ENCODE peak calls at places on chromosomes 3 and 15, in five cellular contexts. N is astrocyte of the spinal cord, Q is endodermal cell, M is fibroblast of lung, I is GM13976. W is an unnamed sample.

GRCh38 chr3:168096210-168096795 is 579 bp upstream of the GOLIM4 start:
- DNase-seq in N (peak), Q (no peak), M (peak), I (peak), W (peak)

GRCh38 chr3:46929324-46929723 is 47.2 kb downstream of the CCDC12 start:
- DNase-seq in N (no peak), Q (no peak), M (no peak), I (no peak), W (no peak)

GRCh38 chr3:10962481-10963036 is 30.0 kb upstream of the SLC6A1 start:
- DNase-seq in N (no peak), Q (no peak), M (no peak), I (no peak), W (no peak)

GRCh38 chr3:47781326-47781684 is 388 bp downstream of the SMARCC1 start:
- DNase-seq in N (no peak), Q (peak), M (no peak), I (peak), W (peak)

GRCh38 chr3:120642368-120642948 is 39.6 kb downstream of the HGD start:
- DNase-seq in N (peak), Q (no peak), M (peak), I (no peak), W (no peak)

GRCh38 chr3:18424862-18425640 is at the start of gene SATB1:
- DNase-seq in N (peak), Q (peak), M (peak), I (peak), W (peak)

GRCh38 chr3:74592359-74592758 is 22.1 kb downstream of the CNTN3 start:
- DNase-seq in N (no peak), Q (no peak), M (peak), I (no peak), W (no peak)

GRCh38 chr15:31474059-31474868 is 147.6 kb downstream of the KLF13 start:
- DNase-seq in N (no peak), Q (peak), M (no peak), I (no peak), W (no peak)

GRCh38 chr3:109265300-109265699 is 51.0 kb downstream of the DPPA2 start:
- DNase-seq in N (peak), Q (no peak), M (peak), I (no peak), W (no peak)

GRCh38 chr3:143171141-143171651 is 51.6 kb downstream of the CHST2 start:
- DNase-seq in N (peak), Q (no peak), M (peak), I (peak), W (peak)

GRCh38 chr3:67415504-67415903 is 238.9 kb downstream of the SUCLG2 start:
- DNase-seq in N (peak), Q (no peak), M (peak), I (no peak), W (no peak)

GRCh38 chr3:127792664-127793292 is 29.5 kb downstream of the MGLL start:
- DNase-seq in N (peak), Q (no peak), M (peak), I (no peak), W (no peak)

GRCh38 chr3:190032924-190033323 is 87.8 kb downstream of the P3H2 start:
- DNase-seq in N (no peak), Q (peak), M (no peak), I (no peak), W (no peak)

GRCh38 chr3:85584779-85585356 is 626.1 kb downstream of the CADM2 start:
- DNase-seq in N (no peak), Q (no peak), M (no peak), I (no peak), W (no peak)

GRCh38 chr3:135905058-135905724 is 60.3 kb upstream of the PPP2R3A start:
- DNase-seq in N (no peak), Q (no peak), M (peak), I (no peak), W (no peak)
- TF ChIP-seq CTCF in N (peak), Q (peak), M (peak), I (no peak), W (no peak)

GRCh38 chr15:51289290-51289689 is 49.1 kb downstream of the CYP19A1 start:
- DNase-seq in N (no peak), Q (no peak), M (no peak), I (no peak), W (no peak)

GRCh38 chr15:51284871-51285270 is 53.5 kb downstream of the CYP19A1 start:
- DNase-seq in N (no peak), Q (no peak), M (no peak), I (no peak), W (no peak)

GRCh38 chr15:51288143-51289065 is 50.0 kb downstream of the CYP19A1 start:
- DNase-seq in N (no peak), Q (no peak), M (peak), I (no peak), W (no peak)

GRCh38 chr15:51283026-51283425 is 55.4 kb downstream of the CYP19A1 start:
- DNase-seq in N (no peak), Q (no peak), M (no peak), I (peak), W (no peak)

GRCh38 chr15:51286816-51287215 is 51.6 kb downstream of the CYP19A1 start:
- DNase-seq in N (no peak), Q (peak), M (no peak), I (peak), W (no peak)
- TF ChIP-seq CTCF in N (no peak), Q (peak), M (no peak), I (peak), W (peak)

GRCh38 chr15:91783451-91783850 is 70.1 kb upstream of the SLCO3A1 start:
- DNase-seq in N (no peak), Q (no peak), M (no peak), I (no peak), W (no peak)
- TF ChIP-seq CTCF in N (no peak), Q (no peak), M (no peak), I (no peak), W (no peak)

GRCh38 chr3:197525706-197526105 is 30.1 kb downstream of the BDH1 start:
- DNase-seq in N (peak), Q (peak), M (peak), I (no peak), W (no peak)
- TF ChIP-seq CTCF in N (peak), Q (peak), M (no peak), I (no peak), W (no peak)

GRCh38 chr15:63509933-63510547 is 5.6 kb downstream of the USP3 start:
- DNase-seq in N (peak), Q (no peak), M (peak), I (no peak), W (no peak)

GRCh38 chr15:63510548-63510940 is 6.2 kb downstream of the USP3 start:
- DNase-seq in N (no peak), Q (no peak), M (no peak), I (no peak), W (no peak)

GRCh38 chr15:63513271-63513670 is 8.9 kb downstream of the USP3 start:
- DNase-seq in N (no peak), Q (no peak), M (no peak), I (no peak), W (no peak)

GRCh38 chr15:63513728-63514127 is 9.3 kb downstream of the USP3 start:
- DNase-seq in N (no peak), Q (no peak), M (no peak), I (no peak), W (no peak)

DNA sequence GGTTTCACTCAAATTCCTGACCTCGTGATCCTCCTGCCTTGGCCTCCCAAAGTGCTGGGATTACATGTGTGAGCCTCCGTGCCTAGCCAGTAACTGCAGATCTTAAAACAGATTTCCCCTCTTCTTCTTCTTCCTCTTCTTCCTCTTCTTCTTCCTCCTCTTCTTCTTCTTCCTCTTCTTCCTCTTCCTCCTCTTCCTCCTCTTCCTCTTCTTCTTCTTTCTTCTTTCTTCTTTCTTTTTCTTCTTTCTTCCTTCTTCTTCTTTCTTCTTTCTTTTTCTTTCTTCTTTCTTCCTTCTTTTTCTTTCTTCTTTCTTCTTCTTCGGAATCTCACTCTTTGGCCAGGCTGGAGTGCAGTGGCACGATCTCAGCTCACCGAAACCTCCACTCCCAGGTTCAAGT is 7.8 kb downstream of the USP3 start:
- DNase-seq in N (no peak), Q (no peak), M (no peak), I (no peak), W (no peak)
- TF ChIP-seq CTCF in N (no peak), Q (no peak), M (no peak), I (no peak), W (no peak)

GRCh38 chr3:171838218-171838720 is 4.9 kb upstream of the TMEM212 start:
- DNase-seq in N (peak), Q (peak), M (peak), I (no peak), W (no peak)
- TF ChIP-seq CTCF in N (peak), Q (no peak), M (no peak), I (no peak), W (no peak)

DNA sequence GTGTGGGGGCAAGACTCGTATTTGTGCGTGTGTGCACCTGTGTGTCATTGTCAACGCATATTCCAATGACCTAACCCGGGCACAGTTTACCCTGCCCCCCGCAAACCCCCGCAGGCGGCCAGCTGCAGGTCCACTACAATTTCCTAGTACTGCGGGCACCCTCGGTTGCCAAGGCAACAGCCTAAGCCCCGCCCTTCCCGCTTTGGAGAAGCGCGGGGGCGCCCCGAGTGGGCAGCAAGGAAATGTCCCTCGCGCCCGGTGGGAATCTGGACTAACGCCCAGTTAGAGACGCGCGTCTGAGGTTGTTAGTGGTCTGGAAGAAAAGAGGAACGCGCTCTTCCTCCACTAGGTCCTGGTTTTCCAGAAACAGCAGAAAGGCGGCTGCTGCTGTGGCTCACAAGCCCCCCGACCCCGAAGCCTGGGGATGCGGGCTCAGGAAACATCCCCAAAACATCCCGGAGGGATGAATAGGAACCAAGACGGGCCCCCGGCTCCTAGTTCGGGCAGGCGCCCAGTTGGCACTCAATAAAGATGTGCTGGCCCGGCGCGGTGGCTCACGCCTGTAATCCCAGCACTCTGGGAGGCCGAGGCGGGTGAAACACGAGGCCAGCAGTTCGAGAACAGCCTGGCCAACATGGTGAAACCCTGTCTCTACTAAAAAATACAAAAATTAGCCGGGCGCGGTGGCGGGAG is 1.1 kb downstream of the ABHD14A start:
- DNase-seq in N (peak), Q (peak), M (peak), I (peak), W (no peak)
- TF ChIP-seq CTCF in N (no peak), Q (peak), M (peak), I (no peak), W (peak)

DNA sequence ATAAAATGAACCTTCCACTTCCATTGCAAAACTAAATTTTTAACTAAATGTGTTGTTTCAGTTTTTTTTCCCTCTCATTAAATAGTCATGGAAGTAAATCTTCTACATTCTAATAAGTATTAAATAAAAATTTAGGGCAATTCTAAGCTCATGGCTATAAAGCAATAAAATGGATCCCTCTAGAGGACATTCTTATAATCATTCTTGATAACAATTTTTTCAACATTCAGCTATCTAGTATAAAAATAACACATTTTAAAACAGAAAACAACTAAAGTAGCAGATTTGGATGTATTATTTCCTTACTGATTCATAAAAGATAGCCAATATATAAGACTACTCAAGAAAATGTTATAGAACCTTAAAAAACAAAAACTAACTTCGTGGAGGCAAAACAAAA is 393.1 kb downstream of the PLOD2 start:
- DNase-seq in N (peak), Q (no peak), M (peak), I (no peak), W (no peak)
- TF ChIP-seq CTCF in N (peak), Q (peak), M (no peak), I (no peak), W (no peak)